ENCODE peak calls at places on chromosomes 13 and 19, in ten cellular contexts. I is SJSA1, E is mucosa of descending colon, Y is HCT116, N is thoracic aorta, P is lower lobe of right lung, Q is MG63, T is body of pancreas, V is heart right ventricle, F is cardiac muscle cell. X is an unnamed sample.

GRCh38 chr13:94065741-94066140 is 413.7 kb downstream of the DCT start:
- DNase-seq in I (no peak), Y (no peak), N (no peak), F (no peak), V (no peak), Q (no peak), E (no peak), P (no peak), T (no peak), X (no peak)

GRCh38 chr19:34237283-34237682 is 17.1 kb upstream of the GARRE1 start:
- DNase-seq in I (no peak), N (no peak), F (no peak), T (no peak), Y (no peak), Q (no peak), E (no peak), V (no peak), P (no peak), X (no peak)

GRCh38 chr19:33684550-33685303 is 63.0 kb downstream of the CHST8 start:
- DNase-seq in I (no peak), N (no peak), Y (no peak), P (no peak), Q (no peak), T (peak; percentile 20), V (no peak), E (peak; percentile 43), F (no peak), X (peak; percentile 32)

GRCh38 chr19:43554317-43554895 is 20.9 kb downstream of the XRCC1 start:
- DNase-seq in I (no peak), T (no peak), E (no peak), Y (no peak), P (no peak), Q (no peak), V (no peak), F (no peak), N (no peak), X (no peak)

GRCh38 chr13:98975822-98976261 is 2.0 kb downstream of the DOCK9 start:
- DNase-seq in F (peak; percentile 32), V (no peak), Q (no peak), P (no peak), N (no peak), I (no peak), T (no peak), E (no peak), Y (no peak), X (no peak)

GRCh38 chr13:48235100-48235813 is 2.3 kb downstream of the ITM2B start:
- DNase-seq in Q (peak; percentile 19), V (no peak), Y (no peak), T (peak; percentile 57), P (peak; percentile 49), I (peak; percentile 43), F (peak; percentile 52), E (no peak), N (no peak), X (no peak)

GRCh38 chr13:30908416-30908980 is 2.4 kb downstream of the MEDAG start:
- DNase-seq in T (no peak), F (no peak), P (no peak), I (no peak), Y (no peak), Q (peak; percentile 89), V (peak; percentile 24), N (no peak), E (no peak), X (no peak)

GRCh38 chr13:113785051-113786010 is 26.3 kb downstream of the TMEM255B start:
- DNase-seq in I (peak; percentile 69), Y (peak; percentile 48), E (no peak), F (no peak), T (no peak), Q (peak; percentile 92), P (no peak), V (no peak), N (no peak), X (peak; percentile 96)

GRCh38 chr13:74187564-74187963 is 53.4 kb upstream of the KLF12 start:
- DNase-seq in F (no peak), T (no peak), V (no peak), N (no peak), P (no peak), Y (no peak), I (no peak), Q (peak; percentile 72), E (no peak), X (no peak)

DNA sequence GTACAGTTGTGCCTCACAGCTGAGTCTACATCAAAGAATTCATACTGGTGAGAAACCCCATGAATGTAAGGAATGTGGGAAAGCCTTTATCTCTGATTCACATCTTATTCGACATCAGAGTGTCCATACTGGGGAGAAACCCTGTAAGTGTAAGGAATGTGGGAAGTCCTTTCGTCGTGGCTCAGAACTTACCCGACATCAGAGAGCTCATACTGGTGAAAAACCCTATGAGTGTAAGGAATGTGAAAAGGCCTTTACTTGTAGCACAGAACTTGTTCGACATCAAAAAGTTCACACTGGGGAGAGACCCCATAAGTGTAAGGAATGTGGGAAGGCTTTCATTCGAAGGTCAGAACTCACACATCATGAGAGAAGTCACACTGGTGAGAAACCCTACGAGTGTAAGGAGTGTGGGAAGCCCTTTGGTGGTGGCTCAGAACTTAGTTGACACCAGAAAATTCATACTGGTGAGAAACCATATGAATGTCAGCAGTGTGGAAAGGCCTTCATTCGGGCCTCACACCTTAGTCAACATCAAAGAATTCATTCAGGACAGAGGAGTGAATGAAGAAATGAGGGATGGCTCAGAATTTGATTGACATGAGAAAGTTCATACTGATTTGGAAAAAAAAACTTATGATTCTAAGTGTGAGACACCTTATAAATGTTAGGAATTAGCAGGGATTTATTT is 80.9 kb upstream of the ZNF420 start:
- DNase-seq in F (no peak), Y (no peak), Q (no peak), I (no peak), E (no peak), P (no peak), V (no peak), T (no peak), N (no peak), X (no peak)
- H3K9me3 ChIP-seq in F (no peaks in the 10 kb centered on the region), Y (peaks cover 14% of the 10 kb centered on the region), Q (peaks cover 9% of the 10 kb centered on the region), I (peaks cover 8% of the 10 kb centered on the region), E (peaks cover 88% of the 10 kb centered on the region), P (peaks cover 62% of the 10 kb centered on the region), V (peaks cover 31% of the 10 kb centered on the region), T (no peaks in the 10 kb centered on the region), N (peaks cover 53% of the 10 kb centered on the region), X (peaks cover 2% of the 10 kb centered on the region)

GRCh38 chr19:17490411-17490810 is 20.1 kb downstream of the SLC27A1 start:
- DNase-seq in V (no peak), F (no peak), E (no peak), P (no peak), T (no peak), Y (no peak), N (no peak), I (no peak), Q (no peak), X (no peak)
- H3K9me3 ChIP-seq in V (no peaks in the 10 kb centered on the region), F (no peaks in the 10 kb centered on the region), E (no peaks in the 10 kb centered on the region), P (no peaks in the 10 kb centered on the region), T (no peaks in the 10 kb centered on the region), Y (no peaks in the 10 kb centered on the region), N (no peaks in the 10 kb centered on the region), I (no peaks in the 10 kb centered on the region), Q (no peaks in the 10 kb centered on the region), X (no peaks in the 10 kb centered on the region)

GRCh38 chr19:38964738-38965137 is 10.8 kb downstream of the FBXO17 start:
- DNase-seq in Y (no peak), P (no peak), F (no peak), T (no peak), Q (no peak), E (no peak), N (no peak), I (peak; percentile 31), V (no peak), X (no peak)
- H3K9me3 ChIP-seq in Y (no peaks in the 10 kb centered on the region), P (no peaks in the 10 kb centered on the region), F (no peaks in the 10 kb centered on the region), T (no peaks in the 10 kb centered on the region), Q (no peaks in the 10 kb centered on the region), E (no peaks in the 10 kb centered on the region), N (no peaks in the 10 kb centered on the region), I (no peaks in the 10 kb centered on the region), V (no peaks in the 10 kb centered on the region), X (no peaks in the 10 kb centered on the region)

DNA sequence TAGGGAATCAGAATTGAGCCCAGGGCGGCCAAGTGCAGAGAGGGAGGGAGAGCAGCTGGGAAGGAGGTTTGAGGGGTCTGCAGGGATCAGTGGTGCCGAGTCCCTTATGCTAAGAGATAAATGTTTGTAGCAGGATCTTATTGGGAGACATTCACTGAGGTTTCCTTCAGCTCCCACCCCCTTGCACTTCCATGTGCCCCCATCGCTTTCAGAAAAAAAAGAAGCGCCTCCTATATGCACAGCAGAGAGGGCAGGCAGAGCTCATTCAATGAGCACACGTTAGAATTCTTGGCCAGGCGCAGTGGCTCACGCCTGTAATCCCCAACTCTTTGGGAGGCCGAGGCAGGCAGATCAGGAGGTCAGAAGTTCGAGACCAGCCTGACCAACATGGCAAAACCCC is 28.0 kb downstream of the CYP4F2 start:
- DNase-seq in I (no peak), F (no peak), Y (no peak), T (no peak), E (no peak), P (no peak), N (no peak), V (no peak), Q (no peak), X (no peak)
- H3K9me3 ChIP-seq in I (no peaks in the 10 kb centered on the region), F (no peaks in the 10 kb centered on the region), Y (no peaks in the 10 kb centered on the region), T (no peaks in the 10 kb centered on the region), E (no peaks in the 10 kb centered on the region), P (no peaks in the 10 kb centered on the region), N (no peaks in the 10 kb centered on the region), V (no peaks in the 10 kb centered on the region), Q (no peaks in the 10 kb centered on the region), X (no peaks in the 10 kb centered on the region)

DNA sequence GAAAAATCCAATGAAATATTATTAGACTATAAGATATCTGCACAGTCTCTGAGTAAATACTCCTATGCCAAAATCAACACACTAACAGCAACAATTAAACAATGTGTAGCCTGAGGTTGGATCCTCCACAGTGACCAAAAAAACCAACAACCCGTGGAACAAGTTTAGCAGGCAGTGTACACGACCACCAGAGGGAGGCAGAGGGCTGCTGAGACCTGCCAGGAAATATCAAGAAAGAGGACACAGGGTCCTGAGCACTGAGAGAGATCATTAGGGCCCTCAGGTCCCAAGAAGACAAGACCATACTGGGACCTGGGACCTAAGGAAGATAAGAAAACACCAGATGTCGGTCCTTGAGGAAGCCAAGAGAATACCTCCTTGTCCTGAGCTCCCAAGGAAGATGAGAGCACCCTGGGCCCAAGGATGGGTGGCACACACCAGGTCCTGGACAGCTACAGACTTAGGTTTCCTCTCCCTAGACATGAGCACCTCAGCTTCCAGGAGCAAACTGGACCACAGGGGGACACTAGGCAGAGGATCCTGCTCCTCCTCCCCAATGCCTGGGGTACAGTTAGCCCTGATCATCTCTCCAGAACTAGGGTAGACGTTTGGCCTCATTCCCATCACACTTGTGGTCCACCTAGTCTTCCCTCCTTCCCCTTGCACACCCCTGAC is 822 bp upstream of the ZNF274 start:
- DNase-seq in Q (peak; percentile 40), V (peak; percentile 30), N (no peak), F (peak; percentile 55), T (peak; percentile 18), I (peak; percentile 24), Y (no peak), P (no peak), E (no peak), X (no peak)
- H3K9me3 ChIP-seq in Q (peaks cover 59% of the 10 kb centered on the region), V (peaks cover 91% of the 10 kb centered on the region), N (peaks cover 85% of the 10 kb centered on the region), F (no peaks in the 10 kb centered on the region), T (peaks cover 2% of the 10 kb centered on the region), I (peaks cover 35% of the 10 kb centered on the region), Y (peaks cover 20% of the 10 kb centered on the region), P (peaks cover 92% of the 10 kb centered on the region), E (peaks cover 90% of the 10 kb centered on the region), X (peaks cover 40% of the 10 kb centered on the region)